ENCODE peak calls at places on chromosomes 5 and 9, in ten cellular contexts. One of them, this sample, is unnamed.

GRCh38 chr5:111254613-111255012 is 30.4 kb downstream of the CAMK4 start:
- DNase-seq in CD4-positive, CD25-positive, alpha-beta regulatory T cell: peak
- DNase-seq in ELF-1: no peak
- DNase-seq in activated naive CD8-positive, alpha-beta T cell treated with anti-CD3 and anti-CD28 coated beads, Interleukin-2, amount 50 U/mL, for 24 hours: peak
- DNase-seq in activated CD4-positive, alpha-beta T cell treated with anti-CD3 and anti-CD28 coated beads for 24 hours: peak
- DNase-seq in heart left ventricle: no peak
- DNase-seq in lower leg skin: no peak
- DNase-seq in activated T-cell treated with anti-CD3 and anti-CD28 coated beads for 48 hours: peak
- DNase-seq in GDM1: no peak
- DNase-seq in progenitor cell of endocrine pancreas: no peak
- DNase-seq in this sample: peak

GRCh38 chr9:12980482-12980881 is 205.7 kb downstream of the LURAP1L start:
- DNase-seq in CD4-positive, CD25-positive, alpha-beta regulatory T cell: no peak
- DNase-seq in ELF-1: no peak
- DNase-seq in activated naive CD8-positive, alpha-beta T cell treated with anti-CD3 and anti-CD28 coated beads, Interleukin-2, amount 50 U/mL, for 24 hours: no peak
- DNase-seq in activated CD4-positive, alpha-beta T cell treated with anti-CD3 and anti-CD28 coated beads for 24 hours: no peak
- DNase-seq in heart left ventricle: no peak
- DNase-seq in lower leg skin: no peak
- DNase-seq in activated T-cell treated with anti-CD3 and anti-CD28 coated beads for 48 hours: no peak
- DNase-seq in GDM1: no peak
- DNase-seq in progenitor cell of endocrine pancreas: no peak
- DNase-seq in this sample: no peak

GRCh38 chr5:150263801-150264621 is 25.6 kb downstream of the CAMK2A start:
- DNase-seq in CD4-positive, CD25-positive, alpha-beta regulatory T cell: no peak
- DNase-seq in ELF-1: no peak
- DNase-seq in activated naive CD8-positive, alpha-beta T cell treated with anti-CD3 and anti-CD28 coated beads, Interleukin-2, amount 50 U/mL, for 24 hours: no peak
- DNase-seq in activated CD4-positive, alpha-beta T cell treated with anti-CD3 and anti-CD28 coated beads for 24 hours: no peak
- DNase-seq in heart left ventricle: peak
- DNase-seq in lower leg skin: no peak
- DNase-seq in activated T-cell treated with anti-CD3 and anti-CD28 coated beads for 48 hours: no peak
- DNase-seq in GDM1: peak
- DNase-seq in progenitor cell of endocrine pancreas: no peak
- DNase-seq in this sample: no peak

GRCh38 chr5:33369470-33370134 is 71.2 kb upstream of the TARS1 start:
- DNase-seq in CD4-positive, CD25-positive, alpha-beta regulatory T cell: no peak
- DNase-seq in ELF-1: no peak
- DNase-seq in activated naive CD8-positive, alpha-beta T cell treated with anti-CD3 and anti-CD28 coated beads, Interleukin-2, amount 50 U/mL, for 24 hours: no peak
- DNase-seq in activated CD4-positive, alpha-beta T cell treated with anti-CD3 and anti-CD28 coated beads for 24 hours: no peak
- DNase-seq in heart left ventricle: no peak
- DNase-seq in lower leg skin: no peak
- DNase-seq in activated T-cell treated with anti-CD3 and anti-CD28 coated beads for 48 hours: no peak
- DNase-seq in GDM1: no peak
- DNase-seq in progenitor cell of endocrine pancreas: no peak
- DNase-seq in this sample: no peak

GRCh38 chr9:86281577-86282076 is 711 bp downstream of the ISCA1 start:
- DNase-seq in CD4-positive, CD25-positive, alpha-beta regulatory T cell: no peak
- DNase-seq in ELF-1: peak
- DNase-seq in activated naive CD8-positive, alpha-beta T cell treated with anti-CD3 and anti-CD28 coated beads, Interleukin-2, amount 50 U/mL, for 24 hours: no peak
- DNase-seq in activated CD4-positive, alpha-beta T cell treated with anti-CD3 and anti-CD28 coated beads for 24 hours: peak
- DNase-seq in heart left ventricle: no peak
- DNase-seq in lower leg skin: no peak
- DNase-seq in activated T-cell treated with anti-CD3 and anti-CD28 coated beads for 48 hours: no peak
- DNase-seq in GDM1: no peak
- DNase-seq in progenitor cell of endocrine pancreas: peak
- DNase-seq in this sample: no peak

GRCh38 chr9:120886490-120886967 is 9.5 kb upstream of the PHF19 start:
- DNase-seq in CD4-positive, CD25-positive, alpha-beta regulatory T cell: no peak
- DNase-seq in ELF-1: no peak
- DNase-seq in activated naive CD8-positive, alpha-beta T cell treated with anti-CD3 and anti-CD28 coated beads, Interleukin-2, amount 50 U/mL, for 24 hours: no peak
- DNase-seq in activated CD4-positive, alpha-beta T cell treated with anti-CD3 and anti-CD28 coated beads for 24 hours: no peak
- DNase-seq in heart left ventricle: no peak
- DNase-seq in lower leg skin: no peak
- DNase-seq in activated T-cell treated with anti-CD3 and anti-CD28 coated beads for 48 hours: no peak
- DNase-seq in GDM1: no peak
- DNase-seq in progenitor cell of endocrine pancreas: no peak
- DNase-seq in this sample: no peak

GRCh38 chr9:128389395-128390149 is 18.4 kb downstream of the URM1 start:
- DNase-seq in CD4-positive, CD25-positive, alpha-beta regulatory T cell: no peak
- DNase-seq in ELF-1: no peak
- DNase-seq in activated naive CD8-positive, alpha-beta T cell treated with anti-CD3 and anti-CD28 coated beads, Interleukin-2, amount 50 U/mL, for 24 hours: no peak
- DNase-seq in activated CD4-positive, alpha-beta T cell treated with anti-CD3 and anti-CD28 coated beads for 24 hours: no peak
- DNase-seq in heart left ventricle: no peak
- DNase-seq in lower leg skin: no peak
- DNase-seq in activated T-cell treated with anti-CD3 and anti-CD28 coated beads for 48 hours: no peak
- DNase-seq in GDM1: no peak
- DNase-seq in progenitor cell of endocrine pancreas: no peak
- DNase-seq in this sample: no peak

GRCh38 chr9:4494337-4494736 is 4.1 kb downstream of the SLC1A1 start:
- DNase-seq in CD4-positive, CD25-positive, alpha-beta regulatory T cell: no peak
- DNase-seq in ELF-1: no peak
- DNase-seq in activated naive CD8-positive, alpha-beta T cell treated with anti-CD3 and anti-CD28 coated beads, Interleukin-2, amount 50 U/mL, for 24 hours: no peak
- DNase-seq in activated CD4-positive, alpha-beta T cell treated with anti-CD3 and anti-CD28 coated beads for 24 hours: no peak
- DNase-seq in heart left ventricle: no peak
- DNase-seq in lower leg skin: no peak
- DNase-seq in activated T-cell treated with anti-CD3 and anti-CD28 coated beads for 48 hours: no peak
- DNase-seq in GDM1: no peak
- DNase-seq in progenitor cell of endocrine pancreas: no peak
- DNase-seq in this sample: no peak

GRCh38 chr9:8431505-8431904 is 631.9 kb upstream of the DMAC1 start:
- DNase-seq in CD4-positive, CD25-positive, alpha-beta regulatory T cell: no peak
- DNase-seq in ELF-1: no peak
- DNase-seq in activated naive CD8-positive, alpha-beta T cell treated with anti-CD3 and anti-CD28 coated beads, Interleukin-2, amount 50 U/mL, for 24 hours: no peak
- DNase-seq in activated CD4-positive, alpha-beta T cell treated with anti-CD3 and anti-CD28 coated beads for 24 hours: no peak
- DNase-seq in heart left ventricle: no peak
- DNase-seq in lower leg skin: no peak
- DNase-seq in activated T-cell treated with anti-CD3 and anti-CD28 coated beads for 48 hours: no peak
- DNase-seq in GDM1: no peak
- DNase-seq in progenitor cell of endocrine pancreas: no peak
- DNase-seq in this sample: no peak